ENCODE peak calls at places on chromosomes 13 and 19, in seven cellular contexts. S, G, A, N, L, W and B are unnamed samples.

GRCh38 chr13:73428137-73428536 is 369.3 kb downstream of the KLF5 start:
- DNase-seq in S (no peak), G (no peak), A (peak; percentile 53), N (no peak), L (peak; percentile 81), W (no peak), B (peak; percentile 72)

GRCh38 chr19:58568731-58569130 is 4.4 kb downstream of the MZF1 start:
- DNase-seq in S (no peak), G (no peak), A (no peak), N (no peak), L (no peak), W (no peak), B (no peak)

GRCh38 chr19:39444598-39445257 is 654 bp upstream of the SUPT5H start:
- DNase-seq in S (no peak), G (no peak), A (peak; percentile 38), N (no peak), L (peak; percentile 30), W (no peak), B (no peak)

GRCh38 chr19:55258476-55258827 is 365 bp downstream of the PPP6R1 start:
- DNase-seq in S (peak; percentile 34), G (no peak), A (no peak), N (no peak), L (no peak), W (no peak), B (no peak)

GRCh38 chr19:38433268-38433733 is at the start of gene RYR1:
- DNase-seq in S (peak; percentile 61), G (peak; percentile 86), A (no peak), N (peak; percentile 87), L (no peak), W (no peak), B (no peak)

GRCh38 chr19:5122671-5123409 is 153.9 kb downstream of the KDM4B start:
- DNase-seq in S (no peak), G (no peak), A (no peak), N (no peak), L (no peak), W (no peak), B (no peak)

GRCh38 chr19:20472854-20473253 is 92.7 kb downstream of the ZNF737 start:
- DNase-seq in S (no peak), G (no peak), A (no peak), N (no peak), L (no peak), W (no peak), B (no peak)

GRCh38 chr19:1509589-1510441 is 3.0 kb downstream of the ADAMTSL5 start:
- DNase-seq in S (no peak), G (no peak), A (no peak), N (no peak), L (no peak), W (no peak), B (no peak)

GRCh38 chr13:28544026-28544425 is 49.1 kb upstream of the FLT1 start:
- DNase-seq in S (no peak), G (no peak), A (no peak), N (no peak), L (no peak), W (no peak), B (no peak)

GRCh38 chr19:8638078-8638619 is 7.7 kb downstream of the NFILZ start:
- DNase-seq in S (no peak), G (peak; percentile 61), A (no peak), N (no peak), L (no peak), W (no peak), B (no peak)

GRCh38 chr13:30837227-30838159 is 68.6 kb upstream of the MEDAG start:
- DNase-seq in S (no peak), G (no peak), A (no peak), N (no peak), L (no peak), W (no peak), B (no peak)

GRCh38 chr13:109998808-109999528 is 212.6 kb upstream of the IRS2 start:
- DNase-seq in S (no peak), G (no peak), A (peak; percentile 63), N (no peak), L (peak; percentile 96), W (no peak), B (peak; percentile 97)

GRCh38 chr13:75705395-75705794 is 69.3 kb downstream of the LMO7 start:
- DNase-seq in S (no peak), G (no peak), A (peak; percentile 59), N (no peak), L (peak; percentile 85), W (no peak), B (peak; percentile 47)

GRCh38 chr19:53624776-53625540 is 6.8 kb upstream of the DPRX start:
- DNase-seq in S (no peak), G (no peak), A (no peak), N (no peak), L (no peak), W (no peak), B (no peak)

GRCh38 chr19:1295169-1296012 is 9.7 kb downstream of the EFNA2 start:
- DNase-seq in S (peak; percentile 61), G (no peak), A (no peak), N (peak; percentile 84), L (no peak), W (no peak), B (no peak)

GRCh38 chr19:34351382-34351802 is 13.6 kb upstream of the GPI start:
- DNase-seq in S (no peak), G (no peak), A (no peak), N (no peak), L (peak; percentile 94), W (no peak), B (peak; percentile 52)

GRCh38 chr19:38485541-38486285 is 52.2 kb downstream of the RYR1 start:
- DNase-seq in S (no peak), G (no peak), A (no peak), N (no peak), L (no peak), W (no peak), B (no peak)

GRCh38 chr13:102091231-102091630 is 310.6 kb downstream of the FGF14 start:
- DNase-seq in S (peak; percentile 10), G (no peak), A (no peak), N (no peak), L (peak; percentile 29), W (no peak), B (no peak)

GRCh38 chr19:54029930-54030490 is 33.7 kb downstream of the VSTM1 start:
- DNase-seq in S (peak; percentile 72), G (no peak), A (peak; percentile 58), N (no peak), L (peak; percentile 58), W (no peak), B (no peak)

GRCh38 chr13:109166807-109167206 is 537.4 kb downstream of the MYO16 start:
- DNase-seq in S (no peak), G (no peak), A (peak; percentile 46), N (no peak), L (no peak), W (no peak), B (no peak)

GRCh38 chr19:23116802-23117571 is at the start of gene ZNF730:
- DNase-seq in S (peak; percentile 63), G (peak; percentile 53), A (peak; percentile 82), N (peak; percentile 51), L (peak; percentile 63), W (peak; percentile 5), B (no peak)

GRCh38 chr13:36124236-36124822 is 6.9 kb downstream of the DCLK1 start:
- DNase-seq in S (no peak), G (no peak), A (peak; percentile 87), N (no peak), L (peak; percentile 33), W (no peak), B (no peak)

GRCh38 chr13:109840201-109840892 is 54.0 kb upstream of the IRS2 start:
- DNase-seq in S (no peak), G (no peak), A (peak; percentile 15), N (no peak), L (peak; percentile 95), W (no peak), B (no peak)

GRCh38 chr19:42178791-42179500 is 38.5 kb downstream of the DEDD2 start:
- DNase-seq in S (peak; percentile 45), G (no peak), A (no peak), N (no peak), L (no peak), W (no peak), B (no peak)